ENCODE peak calls at places on chromosomes 6 and 20, in five cellular contexts. A, U, O, Y and X are unnamed samples.

GRCh38 chr20:18717062-18717461 is 96.5 kb upstream of the SCP2D1 start:
- DNase-seq in A (no peak), U (no peak), O (no peak), Y (no peak), X (peak; percentile 5)

GRCh38 chr20:34825530-34826362 is at the start of gene NCOA6:
- DNase-seq in A (peak; percentile 90), U (peak; percentile 74), O (peak; percentile 57), Y (peak; percentile 73), X (peak; percentile 63)

GRCh38 chr20:62605236-62605948 is 36.9 kb upstream of the SLCO4A1 start:
- DNase-seq in A (no peak), U (no peak), O (no peak), Y (no peak), X (no peak)

GRCh38 chr6:55495277-55495676 is 83.7 kb downstream of the HMGCLL1 start:
- DNase-seq in A (no peak), U (no peak), O (no peak), Y (no peak), X (peak; percentile 46)

GRCh38 chr20:49563015-49563980 is 4.6 kb downstream of the PTGIS start:
- DNase-seq in A (peak; percentile 28), U (no peak), O (no peak), Y (no peak), X (no peak)

GRCh38 chr6:143337201-143337949 is 113.1 kb downstream of the ADAT2 start:
- DNase-seq in A (no peak), U (peak; percentile 8), O (peak; percentile 90), Y (no peak), X (no peak)

GRCh38 chr6:125598422-125598821 is 151.0 kb upstream of the HEY2 start:
- DNase-seq in A (peak; percentile 80), U (peak; percentile 76), O (no peak), Y (peak; percentile 39), X (peak; percentile 71)

GRCh38 chr20:34179636-34180360 is 61.4 kb upstream of the ASIP start:
- DNase-seq in A (peak; percentile 13), U (no peak), O (no peak), Y (peak; percentile 12), X (no peak)

GRCh38 chr6:2498224-2498623 is 252.5 kb downstream of the MYLK4 start:
- DNase-seq in A (peak; percentile 33), U (no peak), O (no peak), Y (peak; percentile 58), X (peak; percentile 83)

DNA sequence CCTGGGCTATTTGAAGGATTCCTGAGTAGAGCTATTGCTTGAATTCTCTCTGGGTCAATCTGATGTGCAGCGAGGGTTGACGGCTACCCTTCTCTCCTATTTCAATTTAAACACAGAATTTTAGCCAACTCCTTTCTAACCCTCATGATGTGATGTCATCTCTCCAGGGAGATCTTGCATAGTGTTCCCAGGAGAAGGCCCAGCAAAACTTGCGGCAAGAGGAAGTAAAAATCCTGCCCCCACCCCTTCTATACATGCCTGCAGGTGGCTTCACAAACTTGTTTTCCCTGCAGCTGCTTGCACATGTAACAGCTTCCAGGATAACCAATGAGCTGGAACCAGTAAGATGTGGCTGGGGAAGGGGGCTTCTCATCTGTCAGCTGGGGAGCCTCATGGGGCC is 169.4 kb upstream of the CDH4 start:
- DNase-seq in A (no peak), U (no peak), O (no peak), Y (no peak), X (no peak)
- H2AFZ ChIP-seq in A (no peak overlapping the region), U (no peak overlapping the region), O (no peak overlapping the region), Y (no peak overlapping the region), X (no peak overlapping the region)

DNA sequence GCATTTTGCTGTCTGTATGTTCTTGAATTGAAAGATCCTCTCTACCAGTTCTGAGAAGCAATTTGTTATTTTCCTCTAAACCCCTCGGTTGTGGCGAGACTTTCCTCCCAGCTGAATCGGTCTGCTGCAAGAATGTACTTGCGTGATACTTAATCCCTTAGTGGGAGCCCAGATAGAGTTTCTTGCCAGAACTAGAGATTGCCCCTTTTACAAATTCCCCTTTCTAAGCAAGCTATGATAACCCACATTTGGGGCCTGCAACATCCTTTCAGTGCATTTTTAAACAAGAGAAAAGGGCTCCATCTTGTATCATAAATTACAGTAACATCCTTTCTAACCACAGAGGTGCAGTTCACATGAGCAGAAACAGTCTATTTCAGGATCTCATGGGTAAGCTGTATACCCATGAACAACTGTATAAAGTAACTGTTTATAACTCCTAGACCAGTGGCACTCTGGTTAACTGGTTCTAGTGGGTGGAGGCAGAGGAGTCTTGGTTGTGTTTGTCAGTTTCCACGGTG is 112.9 kb upstream of the ZNF217 start:
- DNase-seq in A (peak; percentile 16), U (peak; percentile 83), O (no peak), Y (peak; percentile 59), X (no peak)
- H2AFZ ChIP-seq in A (peak overlapping the region; percentile 54), U (no peak overlapping the region), O (no peak overlapping the region), Y (no peak overlapping the region), X (no peak overlapping the region)

DNA sequence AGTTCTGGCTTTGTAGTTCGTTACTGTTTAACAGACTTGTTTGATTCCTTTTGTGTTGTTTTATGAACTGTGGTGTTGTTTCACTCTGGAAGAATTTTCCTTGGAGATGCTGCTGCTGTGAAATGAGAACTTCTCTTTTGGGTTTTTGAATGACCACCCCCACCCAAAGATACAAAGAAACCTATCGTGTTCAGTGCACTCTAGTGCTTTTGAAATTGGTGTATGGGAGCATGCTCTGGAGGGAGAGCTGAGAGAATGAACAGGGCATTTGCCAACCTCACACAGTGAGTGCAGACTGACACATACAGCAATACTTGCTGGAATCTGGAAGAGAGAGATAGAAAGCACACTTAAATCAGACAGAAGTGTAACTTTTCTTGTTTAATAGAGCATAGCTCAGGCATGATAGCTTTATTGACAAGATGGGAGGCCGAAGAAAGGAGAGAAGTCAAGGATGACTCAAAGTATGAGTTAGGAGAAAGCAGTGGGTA is 293.1 kb downstream of the SOX4 start:
- DNase-seq in A (peak; percentile 57), U (peak; percentile 37), O (no peak), Y (peak; percentile 76), X (no peak)
- H2AFZ ChIP-seq in A (peak overlapping the region; percentile 0), U (no peak overlapping the region), O (no peak overlapping the region), Y (no peak overlapping the region), X (peak overlapping the region; percentile 54)

DNA sequence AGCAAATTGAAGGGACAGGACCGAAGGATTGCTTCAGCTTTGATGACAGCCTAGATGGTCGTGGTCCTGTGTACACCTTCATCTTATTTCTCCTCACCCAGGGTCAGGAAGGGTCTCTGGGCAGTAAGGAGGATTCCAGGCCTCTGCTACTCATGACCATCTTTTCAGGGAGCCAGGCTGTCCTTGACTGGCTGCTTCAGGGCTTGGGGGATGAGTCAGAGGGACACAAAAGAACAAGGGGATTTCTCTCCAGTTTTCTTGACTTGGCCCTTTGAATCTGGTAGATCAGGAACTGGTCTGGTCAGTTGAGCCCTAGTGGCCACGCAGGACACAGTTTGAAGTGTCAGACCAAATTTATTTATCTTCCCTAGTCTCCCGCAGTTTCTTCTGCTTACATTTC is 402.1 kb upstream of the CHD6 start:
- DNase-seq in A (no peak), U (no peak), O (no peak), Y (no peak), X (no peak)
- H2AFZ ChIP-seq in A (no peak overlapping the region), U (no peak overlapping the region), O (no peak overlapping the region), Y (no peak overlapping the region), X (no peak overlapping the region)

GRCh38 chr20:4062721-4063606 is 47.6 kb upstream of the RNF24 start:
- DNase-seq in A (no peak), U (no peak), O (no peak), Y (no peak), X (no peak)

GRCh38 chr20:4061989-4062388 is 46.6 kb upstream of the RNF24 start:
- DNase-seq in A (no peak), U (no peak), O (no peak), Y (no peak), X (no peak)

GRCh38 chr20:4060856-4061440 is 45.6 kb upstream of the RNF24 start:
- DNase-seq in A (no peak), U (no peak), O (no peak), Y (no peak), X (no peak)

GRCh38 chr20:4059631-4060030 is 44.3 kb upstream of the RNF24 start:
- DNase-seq in A (no peak), U (no peak), O (no peak), Y (no peak), X (no peak)

DNA sequence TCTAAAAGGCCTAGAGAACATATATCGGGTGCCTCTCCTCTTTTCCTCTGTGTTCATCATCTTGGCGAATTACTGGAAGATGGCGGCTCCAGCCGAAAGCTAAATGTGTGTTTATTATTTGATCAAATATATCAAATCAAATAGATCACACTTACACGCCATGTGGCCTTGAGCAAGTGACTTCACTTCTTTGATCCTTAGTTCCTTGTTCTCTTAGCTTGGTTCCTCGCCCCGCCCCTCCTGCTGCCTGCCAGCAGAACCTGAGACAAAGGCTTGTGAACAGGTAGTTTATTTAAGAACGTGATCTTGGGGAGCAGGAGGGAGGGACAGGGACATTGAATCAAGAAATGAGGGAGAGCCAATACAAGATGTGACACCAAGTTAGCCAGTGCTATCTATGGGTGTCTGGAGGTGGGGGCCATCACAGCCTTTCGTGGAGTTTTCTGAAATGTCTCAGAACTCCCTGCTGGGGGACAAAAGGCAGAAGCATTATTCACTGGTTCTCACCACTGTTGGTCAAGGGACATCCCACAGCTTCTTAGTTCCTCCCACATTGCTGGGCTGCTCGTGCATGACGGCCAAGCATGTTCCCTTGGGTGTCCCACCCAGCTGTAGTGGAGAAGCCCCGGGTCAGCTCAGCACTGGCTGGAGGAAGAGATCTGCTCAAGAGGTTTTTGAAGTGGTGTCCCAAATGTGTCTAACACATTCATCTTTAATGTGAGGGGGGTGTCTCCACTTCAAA is 44.9 kb upstream of the RNF24 start:
- DNase-seq in A (no peak), U (no peak), O (no peak), Y (no peak), X (no peak)
- H2AFZ ChIP-seq in A (no peak overlapping the region), U (peak overlapping the region; percentile 26), O (no peak overlapping the region), Y (no peak overlapping the region), X (no peak overlapping the region)

DNA sequence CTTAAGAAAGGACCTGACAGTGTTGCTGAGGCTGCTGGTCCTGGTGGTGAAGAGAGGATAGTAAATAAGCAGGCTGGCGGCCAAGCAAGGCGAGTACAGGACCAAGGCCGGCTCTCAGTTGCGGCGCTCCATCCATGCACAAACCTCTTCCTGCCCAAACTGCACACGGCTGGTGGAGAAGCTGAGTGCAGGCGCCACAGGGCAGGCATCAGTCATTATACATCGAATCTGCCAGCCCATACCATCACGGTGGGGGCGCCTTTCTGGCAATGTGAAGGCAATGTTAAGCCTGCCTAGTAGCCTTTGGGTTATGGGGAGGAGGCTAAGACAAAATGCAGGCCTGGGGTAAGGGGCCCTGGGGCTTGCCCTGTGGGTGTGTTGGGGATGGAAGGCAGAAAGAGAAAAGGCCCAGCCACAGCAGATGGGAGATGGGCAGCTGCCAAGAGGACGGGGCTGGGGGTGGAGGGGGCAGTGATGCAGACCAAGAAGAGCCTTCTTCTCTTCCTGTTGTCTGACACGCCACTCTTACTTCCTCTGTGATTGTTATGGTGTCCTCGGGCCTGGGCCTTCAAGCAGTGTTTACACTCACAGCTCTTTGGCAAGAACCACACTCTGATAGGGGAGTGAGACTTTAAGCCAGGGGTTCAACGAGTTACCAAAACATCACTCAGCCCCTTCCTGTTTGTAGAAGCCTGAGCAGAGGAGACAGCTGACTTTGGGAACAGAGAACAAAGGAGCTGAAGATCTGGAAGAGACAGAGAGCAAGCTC is 20.4 kb upstream of the KCNK16 start:
- DNase-seq in A (no peak), U (no peak), O (no peak), Y (no peak), X (no peak)
- H2AFZ ChIP-seq in A (no peak overlapping the region), U (no peak overlapping the region), O (no peak overlapping the region), Y (no peak overlapping the region), X (no peak overlapping the region)